ENCODE peak calls at places on chromosome 11, in five cellular contexts. X, V, U, A and Q are unnamed samples.

GRCh38 chr11:107591098-107591445 is at the start of gene ELMOD1:
- DNase-seq in U (peak; percentile 58), X (peak; percentile 12), V (peak; percentile 7), A (no peak), Q (no peak)

GRCh38 chr11:64292458-64293254 is 1.6 kb downstream of the KCNK4 start:
- DNase-seq in V (no peak), U (no peak), A (no peak), X (no peak), Q (no peak)

GRCh38 chr11:94201004-94201465 is 72.4 kb downstream of the PANX1 start:
- DNase-seq in V (peak; percentile 94), A (no peak), U (no peak), X (peak; percentile 85), Q (no peak)

GRCh38 chr11:130178441-130178971 is 18.9 kb downstream of the ST14 start:
- DNase-seq in U (no peak), A (no peak), V (no peak), X (no peak), Q (no peak)

GRCh38 chr11:57787920-57788716 is 26.5 kb downstream of the CTNND1 start:
- DNase-seq in X (no peak), U (no peak), A (peak; percentile 70), V (peak; percentile 32), Q (no peak)

GRCh38 chr11:58742981-58743880 is 11.5 kb upstream of the GLYAT start:
- DNase-seq in V (no peak), U (no peak), X (peak; percentile 8), A (no peak), Q (no peak)

GRCh38 chr11:134050541-134051383 is 18.1 kb upstream of the JAM3 start:
- DNase-seq in U (peak; percentile 91), X (peak; percentile 33), A (no peak), V (peak; percentile 32), Q (no peak)

GRCh38 chr11:64753019-64753379 is 6.8 kb downstream of the PYGM start:
- DNase-seq in U (no peak), V (no peak), A (no peak), X (no peak), Q (no peak)

GRCh38 chr11:65355776-65356393 is 1.3 kb downstream of the TIGD3 start:
- DNase-seq in X (no peak), V (no peak), A (no peak), U (no peak), Q (peak; percentile 66)

GRCh38 chr11:96744697-96745096 is 354.9 kb downstream of the JRKL start:
- DNase-seq in U (no peak), A (no peak), X (no peak), V (no peak), Q (no peak)

GRCh38 chr11:97269527-97269926 is 879.7 kb downstream of the JRKL start:
- DNase-seq in X (peak; percentile 3), U (no peak), V (peak; percentile 13), A (no peak), Q (no peak)

GRCh38 chr11:127274328-127274676 is 273.7 kb upstream of the KIRREL3 start:
- DNase-seq in U (no peak), A (no peak), V (no peak), X (no peak), Q (no peak)

GRCh38 chr11:93236741-93237675 is 39.2 kb upstream of the SLC36A4 start:
- DNase-seq in U (peak; percentile 15), X (peak; percentile 50), V (peak; percentile 55), A (no peak), Q (peak; percentile 10)

GRCh38 chr11:76807206-76807875 is 24.2 kb downstream of the TSKU start:
- DNase-seq in X (peak; percentile 89), V (peak; percentile 68), A (no peak), U (peak; percentile 85), Q (no peak)

GRCh38 chr11:68038226-68038717 is 553 bp upstream of the TCIRG1 start:
- DNase-seq in V (peak; percentile 93), X (no peak), A (no peak), U (peak; percentile 60), Q (no peak)

GRCh38 chr11:75101424-75102128 is 4.9 kb upstream of the OR2AT4 start:
- DNase-seq in U (no peak), X (no peak), A (no peak), V (no peak), Q (no peak)

GRCh38 chr11:75667268-75667830 is 1.5 kb downstream of the MAP6 start:
- DNase-seq in V (no peak), X (peak; percentile 60), U (peak; percentile 22), A (no peak), Q (peak; percentile 71)

GRCh38 chr11:124113890-124114289 is 1.4 kb upstream of the VWA5A start:
- DNase-seq in A (no peak), X (no peak), U (no peak), V (no peak), Q (no peak)

GRCh38 chr11:10441652-10442503 is 13.2 kb upstream of the AMPD3 start:
- DNase-seq in A (peak; percentile 82), X (no peak), U (no peak), V (no peak), Q (no peak)

GRCh38 chr11:108635106-108635505 is 29.8 kb upstream of the DDX10 start:
- DNase-seq in A (no peak), U (no peak), X (no peak), V (no peak), Q (no peak)

GRCh38 chr11:44516688-44517301 is 48.7 kb upstream of the CD82 start:
- DNase-seq in X (no peak), U (no peak), A (no peak), V (no peak), Q (no peak)

DNA sequence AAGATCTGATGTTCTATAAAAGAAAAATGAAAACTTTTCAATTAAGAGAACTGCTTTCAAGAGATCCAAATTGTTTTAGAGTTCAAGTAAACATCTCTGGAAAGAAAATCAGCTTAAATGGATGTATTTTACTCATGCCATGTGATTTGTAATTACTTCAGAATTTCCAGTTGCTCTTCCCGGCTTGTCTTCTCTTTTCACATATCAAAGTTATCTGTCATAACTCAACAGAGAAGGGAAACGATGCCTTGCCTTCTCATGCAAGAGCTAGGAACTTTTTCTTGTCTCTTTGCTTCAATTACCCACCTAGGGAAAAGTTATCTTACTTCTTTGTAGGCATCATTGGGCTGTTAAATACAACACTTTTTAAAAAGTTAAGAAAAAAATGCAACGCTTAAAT is 255.2 kb upstream of the POU2AF2 start:
- DNase-seq in U (no peak), X (no peak), A (no peak), V (no peak), Q (no peak)
- TF ChIP-seq CHD2 in U (no peak), X (no peak), A (no peak), V (no peak), Q (no peak)

GRCh38 chr11:46143049-46143806 is 22.0 kb upstream of the PHF21A start:
- DNase-seq in X (no peak), V (no peak), U (no peak), A (no peak), Q (no peak)
- TF ChIP-seq KDM1A in X (no peak), V (no peak), U (no peak), A (no peak), Q (no peak)

DNA sequence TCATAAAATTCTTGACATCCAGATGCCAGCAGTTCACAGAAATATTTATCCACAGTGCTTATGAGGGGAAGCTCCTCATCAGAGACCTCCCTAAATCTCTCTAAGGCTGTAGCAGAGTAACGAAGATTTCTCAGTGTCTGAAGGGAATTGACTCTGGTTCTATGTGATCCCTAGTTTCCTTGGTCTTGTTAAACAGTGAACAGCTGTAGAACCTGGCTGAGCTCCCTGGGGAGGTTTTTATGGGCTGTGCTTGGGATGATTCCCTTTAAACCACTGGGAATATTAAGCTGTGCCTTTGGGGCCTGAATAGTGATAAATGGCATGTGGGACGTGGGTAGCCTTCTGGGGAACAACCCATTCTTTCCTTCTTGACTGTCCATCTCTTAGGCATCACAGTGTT is 43.7 kb upstream of the ARHGAP20 start:
- DNase-seq in U (no peak), V (no peak), X (no peak), A (no peak), Q (no peak)
- TF ChIP-seq CHD2 in U (no peak), V (no peak), X (no peak), A (no peak), Q (no peak)

GRCh38 chr11:102615894-102616432 is 9.2 kb downstream of the MMP20 start:
- DNase-seq in V (no peak), A (no peak), U (no peak), X (no peak), Q (no peak)

GRCh38 chr11:102613455-102613854 is 11.7 kb downstream of the MMP20 start:
- DNase-seq in X (no peak), A (no peak), U (no peak), V (no peak), Q (no peak)

GRCh38 chr11:102614485-102614884 is 10.6 kb downstream of the MMP20 start:
- DNase-seq in A (no peak), X (peak; percentile 52), U (no peak), V (no peak), Q (no peak)

GRCh38 chr11:102617491-102618026 is 7.6 kb downstream of the MMP20 start:
- DNase-seq in X (no peak), U (no peak), A (no peak), V (no peak), Q (no peak)

GRCh38 chr11:102615077-102615893 is 9.8 kb downstream of the MMP20 start:
- DNase-seq in X (no peak), A (no peak), V (peak; percentile 82), U (no peak), Q (no peak)
- TF ChIP-seq KDM1A in X (no peak), A (no peak), V (peak; percentile 35), U (no peak), Q (no peak)

DNA sequence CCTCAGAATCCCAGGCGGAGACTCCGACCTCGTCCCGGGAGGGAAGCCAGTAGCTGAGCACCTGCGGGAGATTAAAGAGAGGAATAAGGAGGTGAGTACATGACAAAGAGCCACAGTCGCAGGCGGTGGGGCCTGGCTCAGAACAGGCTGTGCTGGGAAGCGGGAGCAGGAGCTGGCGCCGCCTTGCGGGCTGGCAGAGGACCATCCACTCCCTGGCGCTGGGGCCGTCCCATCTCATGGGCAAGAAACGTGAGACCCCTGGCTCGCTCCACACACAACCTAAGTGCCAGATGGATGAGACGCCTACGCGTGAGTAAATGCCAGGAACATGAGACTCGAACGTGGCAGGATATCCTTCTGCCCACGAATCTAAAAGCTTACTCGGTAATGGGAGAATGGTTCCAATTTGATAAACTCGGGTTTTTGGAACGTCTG is 6.3 kb downstream of the CEND1 start:
- DNase-seq in X (peak; percentile 50), A (no peak), V (no peak), U (no peak), Q (peak; percentile 93)
- TF ChIP-seq CHD2 in X (no peak), A (no peak), V (no peak), U (no peak), Q (no peak)

DNA sequence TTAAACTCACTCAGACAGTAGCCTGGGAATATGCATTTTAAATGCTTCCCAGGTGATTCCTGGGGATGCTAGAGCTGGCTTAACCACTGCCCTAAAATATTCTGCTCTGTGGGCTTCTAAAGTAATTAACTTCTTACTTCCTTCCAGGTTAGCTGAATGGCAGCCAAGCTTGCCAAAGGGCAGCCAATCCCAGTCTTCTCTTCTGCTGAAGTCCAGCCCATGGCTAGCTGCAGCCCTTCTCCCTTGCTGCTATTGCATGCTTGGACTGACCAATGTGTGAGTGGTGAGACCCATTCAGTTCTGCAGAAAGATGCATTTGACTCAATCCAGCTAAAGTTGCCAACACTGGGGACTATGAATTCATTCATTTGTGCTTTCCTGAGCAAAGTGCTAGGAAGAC is 411.9 kb downstream of the SOX6 start:
- DNase-seq in X (no peak), U (no peak), A (no peak), V (no peak), Q (no peak)
- TF ChIP-seq KDM1A in X (no peak), U (no peak), A (no peak), V (no peak), Q (no peak)

GRCh38 chr11:17568944-17569343 is 21.9 kb downstream of the OTOG start:
- DNase-seq in A (no peak), U (no peak), X (no peak), V (no peak), Q (no peak)
- TF ChIP-seq CHD2 in A (no peak), U (no peak), X (no peak), V (no peak), Q (no peak)